ENCODE peak calls at places on chromosomes 16 and 17, in seven cellular contexts. One of them, this sample, is unnamed.

GRCh38 chr16:19288872-19289799 is 3.6 kb downstream of the CLEC19A start:
- DNase-seq in SK-N-SH: no peak
- DNase-seq in A549: no peak
- DNase-seq in GM23338: no peak
- DNase-seq in HL-60: no peak
- DNase-seq in HCT116: peak
- DNase-seq in K562: no peak
- DNase-seq in this sample: no peak

GRCh38 chr17:44655983-44656700 is at the start of gene MEIOC:
- DNase-seq in SK-N-SH: peak
- DNase-seq in A549: peak
- DNase-seq in GM23338: peak
- DNase-seq in HL-60: peak
- DNase-seq in HCT116: no peak
- DNase-seq in K562: no peak
- DNase-seq in this sample: no peak

GRCh38 chr16:30041841-30042240 is 10.8 kb upstream of the TLCD3B start:
- DNase-seq in SK-N-SH: no peak
- DNase-seq in A549: no peak
- DNase-seq in GM23338: peak
- DNase-seq in HL-60: no peak
- DNase-seq in HCT116: no peak
- DNase-seq in K562: no peak
- DNase-seq in this sample: no peak

GRCh38 chr16:28312327-28312726 is 20.0 kb downstream of the SBK1 start:
- DNase-seq in SK-N-SH: no peak
- DNase-seq in A549: no peak
- DNase-seq in GM23338: no peak
- DNase-seq in HL-60: no peak
- DNase-seq in HCT116: no peak
- DNase-seq in K562: no peak
- DNase-seq in this sample: no peak

GRCh38 chr17:58323420-58324408 is 4.9 kb downstream of the TSPOAP1 start:
- DNase-seq in SK-N-SH: no peak
- DNase-seq in A549: no peak
- DNase-seq in GM23338: no peak
- DNase-seq in HL-60: no peak
- DNase-seq in HCT116: no peak
- DNase-seq in K562: no peak
- DNase-seq in this sample: no peak

GRCh38 chr17:75301031-75301430 is 11.8 kb upstream of the SLC25A19 start:
- DNase-seq in SK-N-SH: no peak
- DNase-seq in A549: no peak
- DNase-seq in GM23338: no peak
- DNase-seq in HL-60: no peak
- DNase-seq in HCT116: no peak
- DNase-seq in K562: no peak
- DNase-seq in this sample: no peak

GRCh38 chr17:36928450-36929125 is 8.7 kb upstream of the LHX1 start:
- DNase-seq in SK-N-SH: no peak
- DNase-seq in A549: no peak
- DNase-seq in GM23338: peak
- DNase-seq in HL-60: no peak
- DNase-seq in HCT116: no peak
- DNase-seq in K562: no peak
- DNase-seq in this sample: no peak

GRCh38 chr17:2202996-2203575 is 100.5 kb downstream of the SMG6 start:
- DNase-seq in SK-N-SH: no peak
- DNase-seq in A549: no peak
- DNase-seq in GM23338: no peak
- DNase-seq in HL-60: no peak
- DNase-seq in HCT116: no peak
- DNase-seq in K562: no peak
- DNase-seq in this sample: no peak

GRCh38 chr16:77299395-77299794 is 100.2 kb downstream of the SYCE1L start:
- DNase-seq in SK-N-SH: no peak
- DNase-seq in A549: no peak
- DNase-seq in GM23338: no peak
- DNase-seq in HL-60: no peak
- DNase-seq in HCT116: no peak
- DNase-seq in K562: no peak
- DNase-seq in this sample: no peak

GRCh38 chr16:85683363-85683762 is 5.4 kb downstream of the GINS2 start:
- DNase-seq in SK-N-SH: no peak
- DNase-seq in A549: no peak
- DNase-seq in GM23338: no peak
- DNase-seq in HL-60: no peak
- DNase-seq in HCT116: no peak
- DNase-seq in K562: no peak
- DNase-seq in this sample: no peak

GRCh38 chr17:784143-784542 is 2.0 kb downstream of the MRM3 start:
- DNase-seq in SK-N-SH: no peak
- DNase-seq in A549: no peak
- DNase-seq in GM23338: no peak
- DNase-seq in HL-60: no peak
- DNase-seq in HCT116: no peak
- DNase-seq in K562: no peak
- DNase-seq in this sample: no peak
- TF ChIP-seq REST in SK-N-SH: no peak
- TF ChIP-seq REST in A549: no peak
- TF ChIP-seq REST in GM23338: no peak
- TF ChIP-seq REST in HL-60: no peak
- TF ChIP-seq REST in HCT116: no peak
- TF ChIP-seq REST in K562: no peak
- TF ChIP-seq REST in this sample: no peak

DNA sequence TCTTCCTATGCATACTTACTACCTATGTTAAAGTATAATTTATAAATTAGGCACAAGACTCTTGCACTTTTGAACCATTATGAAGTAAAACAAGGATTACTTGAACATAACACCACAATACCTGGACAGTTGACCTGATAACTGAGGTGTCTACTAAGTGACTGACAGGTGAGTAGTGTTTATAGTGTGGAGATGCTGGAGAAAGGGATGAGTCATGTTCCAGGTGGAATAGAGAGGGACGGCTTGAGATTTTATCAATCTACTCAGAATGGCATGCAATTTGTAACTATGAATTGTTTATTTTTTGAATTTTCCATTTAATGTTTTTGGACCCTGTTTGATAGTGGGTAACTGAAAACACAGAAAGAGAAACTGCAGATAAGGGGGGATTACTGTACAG is 287.6 kb downstream of the MAP2K6 start:
- DNase-seq in SK-N-SH: no peak
- DNase-seq in A549: no peak
- DNase-seq in GM23338: no peak
- DNase-seq in HL-60: no peak
- DNase-seq in HCT116: no peak
- DNase-seq in K562: no peak
- DNase-seq in this sample: no peak
- TF ChIP-seq REST in SK-N-SH: no peak
- TF ChIP-seq REST in A549: no peak
- TF ChIP-seq REST in GM23338: no peak
- TF ChIP-seq REST in HL-60: no peak
- TF ChIP-seq REST in HCT116: no peak
- TF ChIP-seq REST in K562: no peak
- TF ChIP-seq REST in this sample: no peak

DNA sequence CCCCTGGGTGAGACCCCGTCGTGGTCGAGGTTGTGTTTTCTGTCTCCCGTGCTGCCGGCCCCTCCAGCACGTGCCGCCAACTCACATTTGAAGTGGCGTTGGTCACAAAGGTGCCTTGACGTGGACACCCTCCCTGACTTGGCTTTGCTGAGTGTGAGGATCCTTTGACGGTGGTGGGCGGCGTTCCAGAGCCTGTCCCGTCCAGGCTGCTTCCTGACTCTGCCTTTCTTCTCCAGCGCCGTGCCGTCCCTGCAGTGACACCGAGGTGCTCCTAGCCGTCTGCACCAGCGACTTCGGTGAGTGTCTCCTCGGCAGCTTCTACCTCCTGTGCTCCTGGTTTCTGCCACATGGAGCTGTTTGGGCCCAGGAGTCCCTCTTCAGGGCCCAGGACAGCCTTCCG is 13.5 kb downstream of the METRNL start:
- DNase-seq in SK-N-SH: no peak
- DNase-seq in A549: no peak
- DNase-seq in GM23338: no peak
- DNase-seq in HL-60: no peak
- DNase-seq in HCT116: no peak
- DNase-seq in K562: no peak
- DNase-seq in this sample: no peak
- TF ChIP-seq REST in SK-N-SH: no peak
- TF ChIP-seq REST in A549: no peak
- TF ChIP-seq REST in GM23338: no peak
- TF ChIP-seq REST in HL-60: no peak
- TF ChIP-seq REST in HCT116: no peak
- TF ChIP-seq REST in K562: no peak
- TF ChIP-seq REST in this sample: no peak

GRCh38 chr16:20673882-20674683 is 23.4 kb downstream of the ACSM1 start:
- DNase-seq in SK-N-SH: no peak
- DNase-seq in A549: no peak
- DNase-seq in GM23338: no peak
- DNase-seq in HL-60: peak
- DNase-seq in HCT116: no peak
- DNase-seq in K562: peak
- DNase-seq in this sample: no peak
- TF ChIP-seq REST in SK-N-SH: no peak
- TF ChIP-seq REST in A549: no peak
- TF ChIP-seq REST in GM23338: no peak
- TF ChIP-seq REST in HL-60: no peak
- TF ChIP-seq REST in HCT116: no peak
- TF ChIP-seq REST in K562: no peak
- TF ChIP-seq REST in this sample: no peak

DNA sequence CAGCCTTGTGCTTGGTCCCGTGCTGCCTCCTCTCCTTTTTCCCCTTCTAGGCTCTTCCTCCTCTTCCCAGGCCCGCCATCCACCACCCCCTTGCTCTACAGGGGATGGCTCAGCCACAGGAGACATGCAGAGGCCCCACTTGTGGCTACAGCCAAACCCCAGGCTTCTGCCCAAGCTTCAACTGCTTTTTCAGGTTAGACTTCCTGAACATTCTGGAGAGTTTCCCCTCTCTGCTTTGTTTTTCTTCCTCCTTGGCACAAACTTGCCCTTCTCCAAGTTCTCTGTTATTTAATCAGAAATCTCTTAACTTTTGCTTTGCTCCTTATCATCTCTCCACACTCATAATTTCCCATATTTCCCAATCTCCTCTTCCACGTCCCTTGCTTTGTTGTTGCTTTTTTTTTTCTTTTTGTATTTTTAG is 18.3 kb upstream of the HAS3 start:
- DNase-seq in SK-N-SH: no peak
- DNase-seq in A549: no peak
- DNase-seq in GM23338: no peak
- DNase-seq in HL-60: peak
- DNase-seq in HCT116: no peak
- DNase-seq in K562: no peak
- DNase-seq in this sample: no peak
- TF ChIP-seq REST in SK-N-SH: no peak
- TF ChIP-seq REST in A549: no peak
- TF ChIP-seq REST in GM23338: no peak
- TF ChIP-seq REST in HL-60: no peak
- TF ChIP-seq REST in HCT116: no peak
- TF ChIP-seq REST in K562: no peak
- TF ChIP-seq REST in this sample: no peak

GRCh38 chr17:81723651-81724209 is 11.6 kb downstream of the SLC25A10 start:
- DNase-seq in SK-N-SH: no peak
- DNase-seq in A549: no peak
- DNase-seq in GM23338: no peak
- DNase-seq in HL-60: no peak
- DNase-seq in HCT116: no peak
- DNase-seq in K562: no peak
- DNase-seq in this sample: no peak
- TF ChIP-seq REST in SK-N-SH: no peak
- TF ChIP-seq REST in A549: no peak
- TF ChIP-seq REST in GM23338: no peak
- TF ChIP-seq REST in HL-60: no peak
- TF ChIP-seq REST in HCT116: no peak
- TF ChIP-seq REST in K562: no peak
- TF ChIP-seq REST in this sample: no peak

GRCh38 chr16:3328643-3329042 is 23.3 kb downstream of the ZNF75A start:
- DNase-seq in SK-N-SH: no peak
- DNase-seq in A549: no peak
- DNase-seq in GM23338: no peak
- DNase-seq in HL-60: no peak
- DNase-seq in HCT116: no peak
- DNase-seq in K562: no peak
- DNase-seq in this sample: no peak
- TF ChIP-seq REST in SK-N-SH: no peak
- TF ChIP-seq REST in A549: no peak
- TF ChIP-seq REST in GM23338: no peak
- TF ChIP-seq REST in HL-60: no peak
- TF ChIP-seq REST in HCT116: no peak
- TF ChIP-seq REST in K562: no peak
- TF ChIP-seq REST in this sample: no peak

GRCh38 chr17:41284043-41284442 is 8.5 kb downstream of the KRTAP9-7 start:
- DNase-seq in SK-N-SH: no peak
- DNase-seq in A549: no peak
- DNase-seq in GM23338: peak
- DNase-seq in HL-60: no peak
- DNase-seq in HCT116: no peak
- DNase-seq in K562: peak
- DNase-seq in this sample: no peak
- TF ChIP-seq REST in SK-N-SH: no peak
- TF ChIP-seq REST in A549: no peak
- TF ChIP-seq REST in GM23338: no peak
- TF ChIP-seq REST in HL-60: no peak
- TF ChIP-seq REST in HCT116: no peak
- TF ChIP-seq REST in K562: no peak
- TF ChIP-seq REST in this sample: no peak

DNA sequence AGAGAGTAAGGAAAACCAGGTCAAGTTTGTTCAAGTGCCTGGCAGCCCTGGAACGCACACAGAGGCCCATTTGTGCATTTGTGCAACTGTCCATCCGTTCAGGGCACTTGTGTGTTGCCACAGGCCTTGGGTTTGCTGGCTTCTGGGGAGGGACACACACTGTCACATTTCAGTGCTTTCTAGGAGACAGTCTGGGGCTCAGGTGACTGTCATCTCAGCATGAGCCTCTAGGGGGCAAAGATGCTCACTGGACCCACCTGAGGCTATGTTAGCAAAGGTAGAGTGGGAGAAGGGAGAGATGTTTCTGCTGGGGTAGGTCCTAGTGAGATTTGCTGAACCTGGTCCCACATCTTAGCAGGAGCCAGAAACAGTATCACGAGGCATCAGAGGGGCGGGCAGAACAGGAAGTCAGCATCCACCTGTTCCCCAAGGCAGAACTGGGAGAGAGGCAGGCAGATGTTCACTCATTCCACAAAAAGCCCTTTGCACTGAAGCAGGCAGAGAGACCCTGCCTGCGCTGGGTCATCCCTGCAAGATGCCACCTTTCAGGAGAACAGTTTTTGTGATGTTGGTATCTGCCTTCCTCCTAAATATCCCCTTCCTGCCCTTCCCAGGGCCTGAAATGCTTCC is 48.5 kb downstream of the RAI1 start:
- DNase-seq in SK-N-SH: peak
- DNase-seq in A549: peak
- DNase-seq in GM23338: peak
- DNase-seq in HL-60: peak
- DNase-seq in HCT116: peak
- DNase-seq in K562: peak
- DNase-seq in this sample: peak
- TF ChIP-seq REST in SK-N-SH: no peak
- TF ChIP-seq REST in A549: no peak
- TF ChIP-seq REST in GM23338: no peak
- TF ChIP-seq REST in HL-60: no peak
- TF ChIP-seq REST in HCT116: no peak
- TF ChIP-seq REST in K562: no peak
- TF ChIP-seq REST in this sample: no peak

This sample was measured in Panc1.